ENCODE peak calls at places on chromosomes 1 and 21, in eight cellular contexts. One of them, this sample, is unnamed.

GRCh38 chr21:45316871-45317400 is 29.2 kb upstream of the POFUT2 start:
- DNase-seq in ovary: peak; percentile 22
- DNase-seq in IMR-90: no peak
- DNase-seq in K562: no peak
- DNase-seq in upper lobe of left lung: no peak
- DNase-seq in breast epithelium: no peak
- DNase-seq in Peyer's patch: no peak
- DNase-seq in body of pancreas: peak; percentile 8
- DNase-seq in this sample: no peak

GRCh38 chr1:226702318-226702956 is 36.6 kb downstream of the ITPKB start:
- DNase-seq in ovary: peak; percentile 46
- DNase-seq in IMR-90: peak; percentile 88
- DNase-seq in K562: no peak
- DNase-seq in upper lobe of left lung: no peak
- DNase-seq in breast epithelium: peak; percentile 60
- DNase-seq in Peyer's patch: no peak
- DNase-seq in body of pancreas: no peak
- DNase-seq in this sample: no peak

GRCh38 chr1:84968865-84969264 is 28.0 kb downstream of the MCOLN2 start:
- DNase-seq in ovary: no peak
- DNase-seq in IMR-90: no peak
- DNase-seq in K562: no peak
- DNase-seq in upper lobe of left lung: no peak
- DNase-seq in breast epithelium: no peak
- DNase-seq in Peyer's patch: no peak
- DNase-seq in body of pancreas: no peak
- DNase-seq in this sample: no peak

GRCh38 chr1:67760030-67760821 is 73.0 kb downstream of the GNG12 start:
- DNase-seq in ovary: peak; percentile 63
- DNase-seq in IMR-90: peak; percentile 86
- DNase-seq in K562: peak; percentile 76
- DNase-seq in upper lobe of left lung: peak; percentile 57
- DNase-seq in breast epithelium: peak; percentile 50
- DNase-seq in Peyer's patch: peak; percentile 74
- DNase-seq in body of pancreas: peak; percentile 66
- DNase-seq in this sample: no peak

GRCh38 chr1:150560011-150560438 is 10.8 kb downstream of the ADAMTSL4 start:
- DNase-seq in ovary: peak; percentile 83
- DNase-seq in IMR-90: no peak
- DNase-seq in K562: peak; percentile 69
- DNase-seq in upper lobe of left lung: peak; percentile 83
- DNase-seq in breast epithelium: peak; percentile 76
- DNase-seq in Peyer's patch: peak; percentile 81
- DNase-seq in body of pancreas: peak; percentile 84
- DNase-seq in this sample: no peak

GRCh38 chr1:61873994-61874393 is 131.7 kb downstream of the PATJ start:
- DNase-seq in ovary: no peak
- DNase-seq in IMR-90: no peak
- DNase-seq in K562: no peak
- DNase-seq in upper lobe of left lung: no peak
- DNase-seq in breast epithelium: no peak
- DNase-seq in Peyer's patch: no peak
- DNase-seq in body of pancreas: no peak
- DNase-seq in this sample: no peak

GRCh38 chr1:43451701-43452532 is 1.8 kb downstream of the HYI start:
- DNase-seq in ovary: no peak
- DNase-seq in IMR-90: no peak
- DNase-seq in K562: no peak
- DNase-seq in upper lobe of left lung: no peak
- DNase-seq in breast epithelium: peak; percentile 24
- DNase-seq in Peyer's patch: peak; percentile 47
- DNase-seq in body of pancreas: no peak
- DNase-seq in this sample: no peak

GRCh38 chr1:10051656-10052055 is 18.9 kb downstream of the UBE4B start:
- DNase-seq in ovary: no peak
- DNase-seq in IMR-90: no peak
- DNase-seq in K562: peak; percentile 42
- DNase-seq in upper lobe of left lung: no peak
- DNase-seq in breast epithelium: no peak
- DNase-seq in Peyer's patch: no peak
- DNase-seq in body of pancreas: no peak
- DNase-seq in this sample: no peak

GRCh38 chr21:45908536-45909237 is 72.9 kb upstream of the COL6A1 start:
- DNase-seq in ovary: no peak
- DNase-seq in IMR-90: no peak
- DNase-seq in K562: no peak
- DNase-seq in upper lobe of left lung: no peak
- DNase-seq in breast epithelium: no peak
- DNase-seq in Peyer's patch: no peak
- DNase-seq in body of pancreas: no peak
- DNase-seq in this sample: no peak

GRCh38 chr1:170049191-170049800 is 25.2 kb downstream of the KIFAP3 start:
- DNase-seq in ovary: no peak
- DNase-seq in IMR-90: no peak
- DNase-seq in K562: no peak
- DNase-seq in upper lobe of left lung: no peak
- DNase-seq in breast epithelium: no peak
- DNase-seq in Peyer's patch: no peak
- DNase-seq in body of pancreas: no peak
- DNase-seq in this sample: no peak

GRCh38 chr1:117167402-117167801 is 43.3 kb downstream of the VTCN1 start:
- DNase-seq in ovary: no peak
- DNase-seq in IMR-90: no peak
- DNase-seq in K562: no peak
- DNase-seq in upper lobe of left lung: no peak
- DNase-seq in breast epithelium: no peak
- DNase-seq in Peyer's patch: no peak
- DNase-seq in body of pancreas: no peak
- DNase-seq in this sample: no peak

GRCh38 chr1:53584446-53585102 is 125.4 kb downstream of the DMRTB1 start:
- DNase-seq in ovary: no peak
- DNase-seq in IMR-90: no peak
- DNase-seq in K562: no peak
- DNase-seq in upper lobe of left lung: peak; percentile 1
- DNase-seq in breast epithelium: no peak
- DNase-seq in Peyer's patch: no peak
- DNase-seq in body of pancreas: no peak
- DNase-seq in this sample: no peak

GRCh38 chr1:108584320-108584968 is 24.5 kb downstream of the EEIG2 start:
- DNase-seq in ovary: no peak
- DNase-seq in IMR-90: no peak
- DNase-seq in K562: no peak
- DNase-seq in upper lobe of left lung: no peak
- DNase-seq in breast epithelium: no peak
- DNase-seq in Peyer's patch: no peak
- DNase-seq in body of pancreas: no peak
- DNase-seq in this sample: no peak

GRCh38 chr1:228902781-228903572 is 167.7 kb downstream of the RHOU start:
- DNase-seq in ovary: peak; percentile 93
- DNase-seq in IMR-90: peak; percentile 99
- DNase-seq in K562: no peak
- DNase-seq in upper lobe of left lung: peak; percentile 68
- DNase-seq in breast epithelium: peak; percentile 90
- DNase-seq in Peyer's patch: peak; percentile 76
- DNase-seq in body of pancreas: peak; percentile 88
- DNase-seq in this sample: peak; percentile 29

GRCh38 chr1:184843732-184844495 is 89.3 kb upstream of the EDEM3 start:
- DNase-seq in ovary: no peak
- DNase-seq in IMR-90: no peak
- DNase-seq in K562: no peak
- DNase-seq in upper lobe of left lung: peak; percentile 58
- DNase-seq in breast epithelium: no peak
- DNase-seq in Peyer's patch: no peak
- DNase-seq in body of pancreas: no peak
- DNase-seq in this sample: no peak

GRCh38 chr1:30008998-30009657 is 714.3 kb downstream of the MATN1 start:
- DNase-seq in ovary: no peak
- DNase-seq in IMR-90: no peak
- DNase-seq in K562: no peak
- DNase-seq in upper lobe of left lung: no peak
- DNase-seq in breast epithelium: no peak
- DNase-seq in Peyer's patch: no peak
- DNase-seq in body of pancreas: no peak
- DNase-seq in this sample: no peak

GRCh38 chr1:167790117-167790516 is 68.3 kb downstream of the MPZL1 start:
- DNase-seq in ovary: no peak
- DNase-seq in IMR-90: no peak
- DNase-seq in K562: no peak
- DNase-seq in upper lobe of left lung: no peak
- DNase-seq in breast epithelium: peak; percentile 91
- DNase-seq in Peyer's patch: no peak
- DNase-seq in body of pancreas: no peak
- DNase-seq in this sample: no peak

DNA sequence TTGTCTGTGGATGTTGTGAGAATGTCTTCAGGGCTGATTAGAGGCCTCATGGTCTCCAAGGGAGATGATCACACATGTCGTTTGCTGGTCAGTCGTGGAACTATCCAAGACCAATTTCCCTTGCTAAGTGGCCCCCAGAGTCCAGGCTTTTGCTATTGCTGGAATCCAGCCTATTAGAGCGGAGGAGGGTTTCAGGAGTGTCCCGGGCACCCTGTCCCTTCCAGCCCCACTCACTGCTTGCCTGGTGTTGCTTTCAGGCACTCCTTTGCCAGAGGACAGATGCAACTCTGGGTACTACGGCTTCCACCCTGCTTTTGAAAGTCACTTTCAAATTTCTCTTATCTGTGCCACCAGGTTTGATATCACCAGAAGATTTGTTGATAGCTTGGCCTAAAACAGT is 149.1 kb downstream of the NOS1AP start:
- DNase-seq in ovary: no peak
- DNase-seq in IMR-90: no peak
- DNase-seq in K562: no peak
- DNase-seq in upper lobe of left lung: no peak
- DNase-seq in breast epithelium: no peak
- DNase-seq in Peyer's patch: no peak
- DNase-seq in body of pancreas: no peak
- DNase-seq in this sample: no peak
- H3K4me3 ChIP-seq in ovary: no peak overlapping the region
- H3K4me3 ChIP-seq in IMR-90: no peak overlapping the region
- H3K4me3 ChIP-seq in K562: no peak overlapping the region
- H3K4me3 ChIP-seq in upper lobe of left lung: no peak overlapping the region
- H3K4me3 ChIP-seq in breast epithelium: no peak overlapping the region
- H3K4me3 ChIP-seq in Peyer's patch: no peak overlapping the region
- H3K4me3 ChIP-seq in body of pancreas: no peak overlapping the region
- H3K4me3 ChIP-seq in this sample: no peak overlapping the region

GRCh38 chr1:35178295-35178695 is 14.7 kb downstream of the SFPQ start:
- DNase-seq in ovary: no peak
- DNase-seq in IMR-90: no peak
- DNase-seq in K562: no peak
- DNase-seq in upper lobe of left lung: no peak
- DNase-seq in breast epithelium: no peak
- DNase-seq in Peyer's patch: no peak
- DNase-seq in body of pancreas: no peak
- DNase-seq in this sample: no peak

GRCh38 chr1:35179864-35180263 is 13.1 kb downstream of the SFPQ start:
- DNase-seq in ovary: no peak
- DNase-seq in IMR-90: no peak
- DNase-seq in K562: no peak
- DNase-seq in upper lobe of left lung: no peak
- DNase-seq in breast epithelium: no peak
- DNase-seq in Peyer's patch: no peak
- DNase-seq in body of pancreas: no peak
- DNase-seq in this sample: no peak

GRCh38 chr1:35178874-35179380 is 14.0 kb downstream of the SFPQ start:
- DNase-seq in ovary: no peak
- DNase-seq in IMR-90: no peak
- DNase-seq in K562: no peak
- DNase-seq in upper lobe of left lung: no peak
- DNase-seq in breast epithelium: no peak
- DNase-seq in Peyer's patch: no peak
- DNase-seq in body of pancreas: no peak
- DNase-seq in this sample: no peak

GRCh38 chr1:35175067-35176001 is 17.6 kb downstream of the SFPQ start:
- DNase-seq in ovary: no peak
- DNase-seq in IMR-90: no peak
- DNase-seq in K562: no peak
- DNase-seq in upper lobe of left lung: no peak
- DNase-seq in breast epithelium: no peak
- DNase-seq in Peyer's patch: no peak
- DNase-seq in body of pancreas: no peak
- DNase-seq in this sample: no peak

GRCh38 chr1:35177237-35177786 is 15.6 kb downstream of the SFPQ start:
- DNase-seq in ovary: no peak
- DNase-seq in IMR-90: no peak
- DNase-seq in K562: no peak
- DNase-seq in upper lobe of left lung: no peak
- DNase-seq in breast epithelium: no peak
- DNase-seq in Peyer's patch: no peak
- DNase-seq in body of pancreas: no peak
- DNase-seq in this sample: no peak
- TF ChIP-seq POLR2A in ovary: no peak
- TF ChIP-seq POLR2A in IMR-90: no peak
- TF ChIP-seq POLR2A in K562: peak; percentile 40
- TF ChIP-seq POLR2A in upper lobe of left lung: no peak
- TF ChIP-seq POLR2A in breast epithelium: no peak
- TF ChIP-seq POLR2A in Peyer's patch: no peak
- TF ChIP-seq POLR2A in body of pancreas: no peak
- TF ChIP-seq POLR2A in this sample: no peak

DNA sequence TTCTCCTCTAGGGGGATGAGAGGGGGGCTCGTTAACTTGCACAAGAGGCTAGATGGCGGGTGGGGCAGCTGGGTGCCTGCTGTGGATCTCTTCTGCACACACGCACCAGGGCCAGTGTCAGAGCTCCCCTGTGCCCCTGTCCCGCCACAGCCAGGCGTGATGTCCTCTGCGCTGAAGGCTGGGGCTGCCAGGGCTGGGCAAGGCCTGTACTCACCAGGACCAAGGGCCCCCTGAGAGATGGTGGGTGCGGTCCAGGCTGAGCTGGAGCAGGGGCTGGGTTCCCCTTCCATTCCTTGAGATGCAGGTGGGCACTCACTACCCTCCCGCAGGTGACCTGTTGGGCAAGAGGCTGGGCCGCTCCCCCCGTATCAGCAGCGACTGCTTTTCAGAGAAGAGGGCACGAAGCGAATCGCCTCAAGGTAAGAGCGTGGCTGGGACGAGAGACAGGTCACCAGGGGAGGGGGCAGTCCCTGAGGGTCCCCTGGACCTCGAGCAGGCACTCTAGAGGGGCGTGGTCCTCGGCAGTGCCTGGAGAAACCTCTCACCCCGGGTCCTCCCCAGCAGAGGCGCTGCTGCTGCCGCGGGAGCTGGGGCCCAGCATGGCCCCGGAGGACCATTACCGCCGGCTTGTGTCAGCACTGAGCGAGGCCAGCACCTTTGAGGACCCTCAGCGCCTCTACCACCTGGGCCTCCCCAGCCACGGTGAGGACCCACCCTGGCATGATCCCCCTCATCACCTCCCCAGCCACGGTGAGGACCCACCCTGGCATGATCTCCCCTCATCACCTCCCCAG is 15.2 kb downstream of the SAMD11 start:
- DNase-seq in ovary: no peak
- DNase-seq in IMR-90: no peak
- DNase-seq in K562: peak; percentile 70
- DNase-seq in upper lobe of left lung: no peak
- DNase-seq in breast epithelium: no peak
- DNase-seq in Peyer's patch: no peak
- DNase-seq in body of pancreas: no peak
- DNase-seq in this sample: no peak
- H3K4me3 ChIP-seq in ovary: no peak overlapping the region
- H3K4me3 ChIP-seq in IMR-90: no peak overlapping the region
- H3K4me3 ChIP-seq in K562: no peak overlapping the region
- H3K4me3 ChIP-seq in upper lobe of left lung: no peak overlapping the region
- H3K4me3 ChIP-seq in breast epithelium: no peak overlapping the region
- H3K4me3 ChIP-seq in Peyer's patch: no peak overlapping the region
- H3K4me3 ChIP-seq in body of pancreas: no peak overlapping the region
- H3K4me3 ChIP-seq in this sample: no peak overlapping the region

GRCh38 chr1:112700290-112701226 is 6.4 kb downstream of the RHOC start:
- DNase-seq in ovary: peak; percentile 100
- DNase-seq in IMR-90: peak; percentile 95
- DNase-seq in K562: peak; percentile 95
- DNase-seq in upper lobe of left lung: peak; percentile 93
- DNase-seq in breast epithelium: peak; percentile 95
- DNase-seq in Peyer's patch: peak; percentile 94
- DNase-seq in body of pancreas: peak; percentile 92
- DNase-seq in this sample: peak; percentile 19
- TF ChIP-seq POLR2A in ovary: peak; percentile 23
- TF ChIP-seq POLR2A in IMR-90: no peak
- TF ChIP-seq POLR2A in K562: peak; percentile 77
- TF ChIP-seq POLR2A in upper lobe of left lung: no peak
- TF ChIP-seq POLR2A in breast epithelium: no peak
- TF ChIP-seq POLR2A in Peyer's patch: peak; percentile 37
- TF ChIP-seq POLR2A in body of pancreas: no peak
- TF ChIP-seq POLR2A in this sample: no peak

This sample was measured in esophagus squamous epithelium.